ENCODE peak calls at places on chromosomes 6 and 20, in five cellular contexts. One of them, this sample, is unnamed. For H3K27me3, the result is how much of the 10 kb centered on the place peaks cover.

GRCh38 chr20:43755851-43756250 is 29.0 kb upstream of the GTSF1L start:
- DNase-seq in IMR-90: peak
- DNase-seq in endodermal cell: no peak
- DNase-seq in ascending aorta: no peak
- DNase-seq in left lung: no peak
- DNase-seq in this sample: peak

GRCh38 chr6:89487864-89488263 is 54.9 kb downstream of the ANKRD6 start:
- DNase-seq in IMR-90: no peak
- DNase-seq in endodermal cell: no peak
- DNase-seq in ascending aorta: no peak
- DNase-seq in left lung: no peak
- DNase-seq in this sample: no peak

GRCh38 chr6:73606428-73606827 is 47.4 kb downstream of the SLC17A5 start:
- DNase-seq in IMR-90: no peak
- DNase-seq in endodermal cell: no peak
- DNase-seq in ascending aorta: no peak
- DNase-seq in left lung: no peak
- DNase-seq in this sample: no peak

GRCh38 chr6:123519191-123519510 is 117.6 kb downstream of the TRDN start:
- DNase-seq in IMR-90: no peak
- DNase-seq in endodermal cell: no peak
- DNase-seq in ascending aorta: no peak
- DNase-seq in left lung: no peak
- DNase-seq in this sample: no peak

GRCh38 chr20:55173601-55174000 is 698.2 kb downstream of the DOK5 start:
- DNase-seq in IMR-90: no peak
- DNase-seq in endodermal cell: no peak
- DNase-seq in ascending aorta: no peak
- DNase-seq in left lung: no peak
- DNase-seq in this sample: no peak

GRCh38 chr20:50389808-50390684 is 120.1 kb upstream of the PTPN1 start:
- DNase-seq in IMR-90: no peak
- DNase-seq in endodermal cell: no peak
- DNase-seq in ascending aorta: no peak
- DNase-seq in left lung: no peak
- DNase-seq in this sample: no peak

GRCh38 chr20:62320581-62321354 is 18.0 kb downstream of the ADRM1 start:
- DNase-seq in IMR-90: no peak
- DNase-seq in endodermal cell: peak
- DNase-seq in ascending aorta: no peak
- DNase-seq in left lung: no peak
- DNase-seq in this sample: no peak

GRCh38 chr6:92810913-92811312 is 608.4 kb downstream of the EPHA7 start:
- DNase-seq in IMR-90: peak
- DNase-seq in endodermal cell: peak
- DNase-seq in ascending aorta: no peak
- DNase-seq in left lung: no peak
- DNase-seq in this sample: peak

GRCh38 chr6:13268914-13269532 is 59.3 kb downstream of the TBC1D7 start:
- DNase-seq in IMR-90: peak
- DNase-seq in endodermal cell: peak
- DNase-seq in ascending aorta: no peak
- DNase-seq in left lung: no peak
- DNase-seq in this sample: peak

GRCh38 chr6:157982580-157983438 is 1.1 kb downstream of the SYNJ2 start:
- DNase-seq in IMR-90: peak
- DNase-seq in endodermal cell: peak
- DNase-seq in ascending aorta: no peak
- DNase-seq in left lung: no peak
- DNase-seq in this sample: peak

GRCh38 chr6:120411394-120411793 is 922.9 kb downstream of the TBC1D32 start:
- DNase-seq in IMR-90: no peak
- DNase-seq in endodermal cell: no peak
- DNase-seq in ascending aorta: no peak
- DNase-seq in left lung: no peak
- DNase-seq in this sample: no peak

GRCh38 chr6:7051780-7052440 is 55.9 kb upstream of the RREB1 start:
- DNase-seq in IMR-90: no peak
- DNase-seq in endodermal cell: peak
- DNase-seq in ascending aorta: no peak
- DNase-seq in left lung: peak
- DNase-seq in this sample: peak

GRCh38 chr6:125170376-125170775 is 16.8 kb downstream of the TPD52L1 start:
- DNase-seq in IMR-90: peak
- DNase-seq in endodermal cell: no peak
- DNase-seq in ascending aorta: no peak
- DNase-seq in left lung: no peak
- DNase-seq in this sample: no peak

GRCh38 chr6:95589067-95589466 is 11.7 kb downstream of the MANEA start:
- DNase-seq in IMR-90: no peak
- DNase-seq in endodermal cell: no peak
- DNase-seq in ascending aorta: no peak
- DNase-seq in left lung: no peak
- DNase-seq in this sample: no peak

GRCh38 chr6:32081168-32081624 is 27.9 kb downstream of the TNXB start:
- DNase-seq in IMR-90: peak
- DNase-seq in endodermal cell: no peak
- DNase-seq in ascending aorta: peak
- DNase-seq in left lung: peak
- DNase-seq in this sample: peak

DNA sequence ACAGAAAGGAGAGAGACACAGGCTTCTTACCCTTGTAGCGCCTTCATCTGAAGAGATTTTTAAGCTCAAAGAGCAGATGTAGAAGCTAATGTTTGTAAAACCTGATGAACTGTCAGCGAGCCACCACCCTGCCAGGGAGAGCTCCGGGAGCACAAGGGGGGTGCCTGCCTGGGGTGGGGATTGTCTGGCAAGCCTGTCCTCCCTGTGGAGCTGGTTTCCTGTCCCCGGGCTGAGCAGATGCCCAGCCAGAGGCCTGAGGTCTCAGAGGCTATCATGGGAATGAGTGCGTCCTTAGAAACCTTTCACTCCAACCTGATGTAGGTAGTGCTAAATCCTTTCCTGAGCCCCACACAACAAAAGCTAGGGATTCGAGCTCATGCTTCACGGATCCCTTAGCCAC is 41.9 kb upstream of the NR2E1 start:
- DNase-seq in IMR-90: no peak
- DNase-seq in endodermal cell: peak
- DNase-seq in ascending aorta: no peak
- DNase-seq in left lung: no peak
- DNase-seq in this sample: no peak
- H3K27me3 ChIP-seq in IMR-90: half or more
- H3K27me3 ChIP-seq in endodermal cell: half or more
- H3K27me3 ChIP-seq in ascending aorta: under half
- H3K27me3 ChIP-seq in left lung: under half
- H3K27me3 ChIP-seq in this sample: under half

DNA sequence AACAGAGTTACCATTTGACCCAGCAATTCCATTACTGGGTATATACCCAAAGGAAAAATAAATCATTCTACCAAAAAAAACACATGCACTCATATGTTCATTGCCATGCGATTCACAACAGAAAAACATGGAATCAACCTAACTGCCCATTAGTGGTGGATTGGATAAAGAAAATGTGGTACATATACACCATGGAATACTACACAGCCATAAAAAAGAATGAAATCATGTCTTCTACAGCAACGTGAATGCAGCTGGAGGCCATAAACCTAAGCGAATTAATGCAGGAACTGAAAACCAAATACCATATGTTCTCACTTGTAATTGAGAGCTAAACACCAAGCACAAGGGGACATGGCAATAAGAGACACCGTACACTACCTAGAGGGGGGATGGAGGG is 12.5 kb downstream of the RALGAPA2 start:
- DNase-seq in IMR-90: no peak
- DNase-seq in endodermal cell: no peak
- DNase-seq in ascending aorta: no peak
- DNase-seq in left lung: no peak
- DNase-seq in this sample: no peak
- H3K27ac ChIP-seq in IMR-90: no peak
- H3K27ac ChIP-seq in endodermal cell: no peak
- H3K27ac ChIP-seq in ascending aorta: no peak
- H3K27ac ChIP-seq in left lung: no peak
- H3K27ac ChIP-seq in this sample: no peak

DNA sequence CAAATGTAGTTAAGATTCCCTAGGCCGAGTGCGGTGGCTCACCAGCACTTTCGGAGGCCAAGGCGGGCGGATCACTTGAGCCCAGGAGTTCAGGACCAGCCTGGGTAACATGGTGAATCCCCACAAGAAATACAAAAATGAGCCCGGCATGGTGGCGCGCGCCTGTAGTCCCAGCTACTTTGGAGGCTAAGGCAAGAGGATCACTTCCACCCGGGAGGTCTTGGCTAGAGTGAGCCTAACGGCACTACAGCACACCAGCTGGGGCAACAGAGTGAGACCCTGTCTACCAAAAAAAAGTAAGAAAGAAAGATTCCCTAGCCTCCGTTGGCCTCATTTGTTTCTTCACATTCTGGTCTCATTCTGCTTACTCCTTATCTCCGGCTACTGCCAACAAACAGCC is 1.2 kb downstream of the ESF1 start:
- DNase-seq in IMR-90: no peak
- DNase-seq in endodermal cell: no peak
- DNase-seq in ascending aorta: no peak
- DNase-seq in left lung: no peak
- DNase-seq in this sample: no peak
- H3K4me3 ChIP-seq in IMR-90: no peak
- H3K4me3 ChIP-seq in endodermal cell: peak
- H3K4me3 ChIP-seq in ascending aorta: no peak
- H3K4me3 ChIP-seq in left lung: peak
- H3K4me3 ChIP-seq in this sample: peak

DNA sequence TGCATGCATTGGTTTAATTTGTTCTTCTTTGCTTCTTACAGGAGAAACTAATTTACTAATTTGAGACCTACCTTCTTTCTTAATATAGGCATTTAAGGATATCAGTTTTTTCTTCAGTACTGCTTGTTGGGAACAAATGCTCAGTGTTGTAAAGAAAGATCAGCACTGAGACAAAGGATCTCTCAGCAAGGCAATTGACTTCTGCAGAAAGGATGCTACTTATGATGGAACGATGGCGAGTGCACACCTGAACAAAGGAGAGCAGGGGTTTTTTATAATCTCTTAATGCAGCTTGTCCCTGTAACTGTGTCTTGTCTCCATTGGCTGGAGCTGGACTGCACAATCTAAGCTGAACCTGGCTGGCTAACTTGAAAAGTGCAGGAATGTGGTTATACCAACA is 64.2 kb downstream of the RPP21 start:
- DNase-seq in IMR-90: no peak
- DNase-seq in endodermal cell: no peak
- DNase-seq in ascending aorta: no peak
- DNase-seq in left lung: no peak
- DNase-seq in this sample: no peak
- H3K27me3 ChIP-seq in IMR-90: under half
- H3K27me3 ChIP-seq in endodermal cell: under half
- H3K27me3 ChIP-seq in ascending aorta: under half
- H3K27me3 ChIP-seq in left lung: under half
- H3K27me3 ChIP-seq in this sample: under half

DNA sequence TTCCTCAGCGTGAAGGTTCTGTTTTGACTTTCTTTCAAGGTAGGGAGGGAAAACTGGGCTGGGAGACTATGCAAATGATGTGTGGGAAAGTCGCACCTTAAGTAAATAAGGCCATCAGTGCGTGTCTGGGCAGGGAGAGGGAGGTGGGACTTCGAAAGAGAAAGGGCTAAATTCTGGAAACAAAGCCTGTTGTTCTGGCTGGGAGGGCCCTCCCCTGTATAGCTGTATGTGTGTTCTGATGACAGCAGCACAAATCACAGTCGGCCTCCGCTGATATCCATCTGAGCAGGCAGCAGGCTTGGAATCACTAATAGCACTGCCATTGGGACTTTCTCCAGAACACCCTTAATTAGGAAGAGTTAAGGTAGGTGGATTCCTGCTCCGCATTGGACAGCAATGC is 19.2 kb downstream of the JAG1 start:
- DNase-seq in IMR-90: no peak
- DNase-seq in endodermal cell: peak
- DNase-seq in ascending aorta: no peak
- DNase-seq in left lung: no peak
- DNase-seq in this sample: peak
- H3K27ac ChIP-seq in IMR-90: no peak
- H3K27ac ChIP-seq in endodermal cell: peak
- H3K27ac ChIP-seq in ascending aorta: peak
- H3K27ac ChIP-seq in left lung: peak
- H3K27ac ChIP-seq in this sample: peak

GRCh38 chr20:53869466-53870258 is 200.7 kb downstream of the BCAS1 start:
- DNase-seq in IMR-90: peak
- DNase-seq in endodermal cell: peak
- DNase-seq in ascending aorta: peak
- DNase-seq in left lung: peak
- DNase-seq in this sample: peak

GRCh38 chr20:53866787-53867740 is 203.3 kb downstream of the BCAS1 start:
- DNase-seq in IMR-90: no peak
- DNase-seq in endodermal cell: no peak
- DNase-seq in ascending aorta: no peak
- DNase-seq in left lung: no peak
- DNase-seq in this sample: no peak

GRCh38 chr20:53867741-53868351 is 202.5 kb downstream of the BCAS1 start:
- DNase-seq in IMR-90: no peak
- DNase-seq in endodermal cell: no peak
- DNase-seq in ascending aorta: no peak
- DNase-seq in left lung: no peak
- DNase-seq in this sample: no peak

GRCh38 chr20:53870426-53871199 is 199.8 kb downstream of the BCAS1 start:
- DNase-seq in IMR-90: no peak
- DNase-seq in endodermal cell: peak
- DNase-seq in ascending aorta: no peak
- DNase-seq in left lung: no peak
- DNase-seq in this sample: no peak

DNA sequence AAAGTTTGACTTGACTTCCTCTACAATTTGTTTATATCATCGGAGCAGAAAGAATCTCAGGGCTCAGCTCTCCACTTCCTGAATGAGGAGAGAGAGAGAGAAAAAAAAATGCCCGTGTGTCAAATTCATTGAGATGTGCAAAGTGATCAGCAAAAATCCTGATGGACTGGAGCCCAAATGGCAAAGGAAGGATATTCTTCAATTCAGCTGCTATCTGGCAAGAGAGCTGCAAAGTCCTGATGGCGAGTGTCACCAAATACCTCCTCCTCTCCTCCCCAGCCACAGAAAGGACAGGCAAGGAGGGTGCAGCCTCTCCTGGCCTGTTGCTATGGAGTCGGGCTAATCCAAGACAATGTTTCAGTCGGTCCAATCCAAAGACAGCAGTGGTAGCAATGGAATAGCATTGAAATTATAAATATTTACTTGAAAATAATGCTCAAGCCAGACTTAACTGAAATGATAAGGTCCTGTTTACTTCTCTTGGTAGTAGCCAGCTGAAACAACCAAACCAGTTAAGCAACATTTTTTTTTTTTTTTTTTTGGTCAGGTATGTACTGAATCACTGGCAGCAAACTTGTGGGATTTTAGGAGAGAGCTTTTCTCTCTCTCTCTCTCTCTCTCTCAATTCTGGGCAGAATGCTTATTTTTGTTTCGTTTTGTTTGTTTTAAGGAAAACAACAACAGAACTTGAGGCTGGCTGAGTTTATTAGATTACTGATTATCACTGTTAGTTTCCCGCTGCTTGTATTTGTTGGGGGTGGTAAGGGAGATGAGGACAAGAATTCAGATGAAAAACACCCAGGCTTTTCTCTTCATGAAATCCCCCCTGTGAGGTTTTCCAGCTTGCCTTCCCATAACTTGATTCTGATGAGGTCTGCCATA is 204.2 kb downstream of the BCAS1 start:
- DNase-seq in IMR-90: peak
- DNase-seq in endodermal cell: peak
- DNase-seq in ascending aorta: no peak
- DNase-seq in left lung: peak
- DNase-seq in this sample: peak
- H3K4me3 ChIP-seq in IMR-90: peak
- H3K4me3 ChIP-seq in endodermal cell: peak
- H3K4me3 ChIP-seq in ascending aorta: peak
- H3K4me3 ChIP-seq in left lung: no peak
- H3K4me3 ChIP-seq in this sample: no peak

This sample was measured in brain microvascular endothelial cell.